ENCODE peak calls at places on chromosome 16, in six cellular contexts. One of them, this sample, is unnamed.

GRCh38 chr16:12141073-12141472 is 164.5 kb downstream of the SNX29 start:
- DNase-seq in HepG2: no peak
- DNase-seq in A549: no peak
- DNase-seq in NB4: no peak
- DNase-seq in K562: no peak
- DNase-seq in endothelial cell of umbilical vein: no peak
- DNase-seq in this sample: no peak

GRCh38 chr16:61289141-61289540 is 747.1 kb downstream of the CDH8 start:
- DNase-seq in HepG2: no peak
- DNase-seq in A549: no peak
- DNase-seq in NB4: no peak
- DNase-seq in K562: no peak
- DNase-seq in endothelial cell of umbilical vein: no peak
- DNase-seq in this sample: no peak

GRCh38 chr16:31568577-31569359 is 41.1 kb downstream of the AHSP start:
- DNase-seq in HepG2: no peak
- DNase-seq in A549: no peak
- DNase-seq in NB4: no peak
- DNase-seq in K562: no peak
- DNase-seq in endothelial cell of umbilical vein: no peak
- DNase-seq in this sample: no peak

GRCh38 chr16:84115919-84116719 is 623 bp downstream of the MBTPS1 start:
- DNase-seq in HepG2: peak; percentile 54
- DNase-seq in A549: peak; percentile 19
- DNase-seq in NB4: peak; percentile 70
- DNase-seq in K562: no peak
- DNase-seq in endothelial cell of umbilical vein: peak; percentile 52
- DNase-seq in this sample: no peak

GRCh38 chr16:23700509-23700908 is 12.5 kb downstream of the ERN2 start:
- DNase-seq in HepG2: no peak
- DNase-seq in A549: no peak
- DNase-seq in NB4: no peak
- DNase-seq in K562: peak; percentile 35
- DNase-seq in endothelial cell of umbilical vein: no peak
- DNase-seq in this sample: no peak

GRCh38 chr16:64089697-64090096 is 1032.2 kb downstream of the CDH11 start:
- DNase-seq in HepG2: peak; percentile 50
- DNase-seq in A549: no peak
- DNase-seq in NB4: peak; percentile 42
- DNase-seq in K562: no peak
- DNase-seq in endothelial cell of umbilical vein: peak; percentile 55
- DNase-seq in this sample: no peak

GRCh38 chr16:69481901-69482341 is 57.5 kb downstream of the CYB5B start:
- DNase-seq in HepG2: no peak
- DNase-seq in A549: no peak
- DNase-seq in NB4: no peak
- DNase-seq in K562: peak; percentile 37
- DNase-seq in endothelial cell of umbilical vein: peak; percentile 97
- DNase-seq in this sample: no peak

GRCh38 chr16:4263504-4264436 is 9.1 kb downstream of the TFAP4 start:
- DNase-seq in HepG2: peak; percentile 47
- DNase-seq in A549: peak; percentile 43
- DNase-seq in NB4: peak; percentile 44
- DNase-seq in K562: peak; percentile 96
- DNase-seq in endothelial cell of umbilical vein: no peak
- DNase-seq in this sample: no peak

GRCh38 chr16:11232302-11232851 is 23.6 kb downstream of the SOCS1 start:
- DNase-seq in HepG2: no peak
- DNase-seq in A549: no peak
- DNase-seq in NB4: no peak
- DNase-seq in K562: no peak
- DNase-seq in endothelial cell of umbilical vein: no peak
- DNase-seq in this sample: no peak

GRCh38 chr16:1082266-1082951 is 9.9 kb downstream of the SSTR5 start:
- DNase-seq in HepG2: peak; percentile 70
- DNase-seq in A549: no peak
- DNase-seq in NB4: no peak
- DNase-seq in K562: no peak
- DNase-seq in endothelial cell of umbilical vein: peak; percentile 79
- DNase-seq in this sample: no peak

GRCh38 chr16:81261049-81261648 is 22.7 kb downstream of the BCO1 start:
- DNase-seq in HepG2: peak; percentile 36
- DNase-seq in A549: peak; percentile 52
- DNase-seq in NB4: peak; percentile 47
- DNase-seq in K562: peak; percentile 76
- DNase-seq in endothelial cell of umbilical vein: peak; percentile 30
- DNase-seq in this sample: no peak
- TF ChIP-seq MYC in HepG2: no peak
- TF ChIP-seq MYC in A549: no peak
- TF ChIP-seq MYC in NB4: no peak
- TF ChIP-seq MYC in K562: no peak
- TF ChIP-seq MYC in endothelial cell of umbilical vein: no peak
- TF ChIP-seq MYC in this sample: no peak

GRCh38 chr16:77373726-77374125 is 61.1 kb downstream of the ADAMTS18 start:
- DNase-seq in HepG2: no peak
- DNase-seq in A549: no peak
- DNase-seq in NB4: no peak
- DNase-seq in K562: no peak
- DNase-seq in endothelial cell of umbilical vein: no peak
- DNase-seq in this sample: no peak
- TF ChIP-seq MYC in HepG2: no peak
- TF ChIP-seq MYC in A549: no peak
- TF ChIP-seq MYC in NB4: no peak
- TF ChIP-seq MYC in K562: no peak
- TF ChIP-seq MYC in endothelial cell of umbilical vein: no peak
- TF ChIP-seq MYC in this sample: no peak

DNA sequence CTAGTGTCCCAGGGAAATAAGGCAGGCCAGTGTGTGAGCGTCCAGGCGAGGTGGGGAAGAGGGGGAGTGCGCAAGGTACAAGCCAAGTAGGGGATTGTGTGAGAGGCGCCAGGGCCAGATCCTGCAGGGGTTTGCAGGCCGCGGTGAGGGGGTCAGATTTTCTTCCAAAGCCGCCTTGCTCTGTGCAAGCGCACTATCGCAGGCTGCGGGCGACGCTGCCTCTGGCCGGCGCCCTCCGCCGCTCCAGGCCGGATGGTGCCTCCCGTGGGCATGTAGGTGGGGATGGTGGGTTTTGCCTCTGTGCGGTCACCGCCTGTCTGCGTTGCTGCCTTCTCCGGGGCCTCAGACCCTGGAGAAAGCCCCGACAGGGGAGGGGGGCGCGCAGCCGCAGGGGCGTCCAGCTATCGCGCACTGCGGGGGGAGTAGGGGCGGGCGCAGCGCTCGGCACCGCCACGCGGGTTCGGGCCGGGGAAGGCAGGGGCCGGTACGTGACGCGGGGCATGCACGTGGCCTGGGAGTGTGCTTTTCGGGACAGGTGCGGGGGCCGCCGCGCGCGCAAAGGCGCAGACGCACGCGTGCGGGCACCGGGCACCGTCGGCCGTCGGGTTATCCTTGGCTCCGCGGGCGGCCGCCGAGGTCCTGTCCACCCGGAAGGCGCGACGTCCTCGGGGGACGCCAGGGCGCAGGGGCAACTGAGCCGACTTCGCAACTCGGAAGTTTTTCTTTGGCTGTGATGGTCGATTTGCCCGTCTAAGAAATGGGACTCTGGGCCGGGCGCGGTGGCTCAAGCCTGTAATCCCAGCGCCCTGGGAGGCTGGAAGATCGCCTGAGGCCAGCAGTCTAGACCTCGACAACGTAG is 1.1 kb upstream of the HAPSTR1 start:
- DNase-seq in HepG2: no peak
- DNase-seq in A549: no peak
- DNase-seq in NB4: no peak
- DNase-seq in K562: peak; percentile 68
- DNase-seq in endothelial cell of umbilical vein: peak; percentile 30
- DNase-seq in this sample: no peak
- TF ChIP-seq MYC in HepG2: no peak
- TF ChIP-seq MYC in A549: no peak
- TF ChIP-seq MYC in NB4: no peak
- TF ChIP-seq MYC in K562: no peak
- TF ChIP-seq MYC in endothelial cell of umbilical vein: peak; percentile 48
- TF ChIP-seq MYC in this sample: peak; percentile 71

DNA sequence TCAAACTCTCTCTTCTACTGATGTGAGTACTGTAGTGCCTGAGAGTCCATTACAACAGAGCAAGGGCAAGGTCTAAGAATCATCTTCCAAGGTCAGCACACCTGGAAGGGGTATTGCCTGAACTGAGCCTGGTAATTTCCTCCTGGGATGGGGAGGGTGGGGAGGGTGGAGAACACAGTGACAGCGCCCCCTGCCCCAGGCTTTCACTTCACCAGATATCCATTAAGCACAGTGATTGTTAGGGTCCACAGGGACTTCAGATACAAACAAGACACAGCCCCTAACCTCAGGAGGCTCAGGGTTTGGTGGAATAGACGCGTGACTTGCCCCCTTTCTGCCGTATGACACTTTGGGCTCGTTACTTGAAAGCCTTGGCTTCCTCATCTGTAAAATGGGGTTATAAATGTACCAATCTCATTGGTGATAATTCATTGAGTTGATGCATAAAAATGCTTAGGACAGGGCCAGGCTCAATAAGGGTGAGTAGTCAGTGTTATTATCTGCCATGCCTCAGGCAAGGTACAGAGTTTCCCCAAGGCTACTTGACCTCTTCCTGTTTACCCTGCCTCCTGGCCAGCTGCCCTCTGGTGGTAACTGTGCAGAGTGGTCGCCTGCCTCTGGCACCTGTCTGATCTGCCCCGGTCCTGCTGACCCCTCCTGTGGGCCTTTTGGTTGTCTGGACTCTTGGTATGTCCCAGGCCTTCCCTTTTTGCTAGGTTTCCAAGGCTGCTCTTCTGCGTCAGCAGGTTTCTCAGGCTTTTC is 13.1 kb upstream of the BRD7 start:
- DNase-seq in HepG2: peak; percentile 68
- DNase-seq in A549: no peak
- DNase-seq in NB4: peak; percentile 39
- DNase-seq in K562: no peak
- DNase-seq in endothelial cell of umbilical vein: no peak
- DNase-seq in this sample: no peak
- TF ChIP-seq MYC in HepG2: no peak
- TF ChIP-seq MYC in A549: no peak
- TF ChIP-seq MYC in NB4: no peak
- TF ChIP-seq MYC in K562: no peak
- TF ChIP-seq MYC in endothelial cell of umbilical vein: no peak
- TF ChIP-seq MYC in this sample: no peak

GRCh38 chr16:78551487-78552085 is 452.1 kb downstream of the WWOX start:
- DNase-seq in HepG2: no peak
- DNase-seq in A549: no peak
- DNase-seq in NB4: no peak
- DNase-seq in K562: no peak
- DNase-seq in endothelial cell of umbilical vein: no peak
- DNase-seq in this sample: no peak
- TF ChIP-seq MYC in HepG2: no peak
- TF ChIP-seq MYC in A549: no peak
- TF ChIP-seq MYC in NB4: no peak
- TF ChIP-seq MYC in K562: no peak
- TF ChIP-seq MYC in endothelial cell of umbilical vein: no peak
- TF ChIP-seq MYC in this sample: no peak

This sample was measured in GM12878.